ENCODE peak calls at places on chromosomes 1 and 21, in seven cellular contexts. X, P, E, K, H, D and W are unnamed samples.
A peak's percentile ranks its signal among the peaks of the same experiment; 100 is the strongest.

GRCh38 chr1:230145505-230145899 is 78.5 kb downstream of the GALNT2 start:
- DNase-seq in X (no peak), P (no peak), E (no peak), K (no peak), H (no peak), D (no peak), W (no peak)

GRCh38 chr21:37564924-37565529 is 198.5 kb downstream of the DYRK1A start:
- DNase-seq in X (no peak), P (no peak), E (no peak), K (peak; percentile 42), H (no peak), D (no peak), W (no peak)

GRCh38 chr1:150577557-150578277 is 1.7 kb downstream of the MCL1 start:
- DNase-seq in X (no peak), P (no peak), E (no peak), K (no peak), H (no peak), D (no peak), W (no peak)

GRCh38 chr21:41011968-41012367 is 156.0 kb upstream of the BACE2 start:
- DNase-seq in X (no peak), P (peak; percentile 38), E (no peak), K (no peak), H (no peak), D (no peak), W (no peak)

GRCh38 chr1:25774921-25775774 is 24.8 kb upstream of the SELENON start:
- DNase-seq in X (no peak), P (no peak), E (no peak), K (no peak), H (no peak), D (no peak), W (no peak)

GRCh38 chr1:1116701-1117468 is 996 bp upstream of the C1orf159 start:
- DNase-seq in X (no peak), P (no peak), E (no peak), K (peak; percentile 54), H (no peak), D (no peak), W (no peak)

GRCh38 chr21:31293986-31294385 is 50.1 kb downstream of the TIAM1 start:
- DNase-seq in X (no peak), P (no peak), E (no peak), K (no peak), H (peak; percentile 74), D (no peak), W (no peak)

GRCh38 chr1:9289090-9289534 is 3.6 kb upstream of the SPSB1 start:
- DNase-seq in X (peak; percentile 77), P (peak; percentile 62), E (peak; percentile 63), K (peak; percentile 77), H (no peak), D (peak; percentile 68), W (peak; percentile 81)

GRCh38 chr1:224640587-224640986 is 24.5 kb downstream of the CNIH3 start:
- DNase-seq in X (no peak), P (no peak), E (no peak), K (no peak), H (no peak), D (no peak), W (no peak)

GRCh38 chr1:154546264-154547043 is 12.0 kb downstream of the UBE2Q1 start:
- DNase-seq in X (peak; percentile 77), P (peak; percentile 44), E (peak; percentile 58), K (peak; percentile 84), H (no peak), D (no peak), W (peak; percentile 53)

GRCh38 chr1:41486053-41486891 is 1.8 kb upstream of the EDN2 start:
- DNase-seq in X (no peak), P (no peak), E (peak; percentile 45), K (peak; percentile 73), H (no peak), D (no peak), W (no peak)

GRCh38 chr1:161810780-161811179 is 44.7 kb downstream of the ATF6 start:
- DNase-seq in X (no peak), P (no peak), E (no peak), K (no peak), H (no peak), D (no peak), W (no peak)

GRCh38 chr1:204151562-204152309 is at the start of gene ETNK2:
- DNase-seq in X (peak; percentile 69), P (peak; percentile 71), E (peak; percentile 75), K (peak; percentile 84), H (no peak), D (peak; percentile 51), W (peak; percentile 55)

GRCh38 chr1:155873860-155874259 is 14.5 kb downstream of the SYT11 start:
- DNase-seq in X (no peak), P (no peak), E (peak; percentile 32), K (no peak), H (peak; percentile 38), D (no peak), W (no peak)

GRCh38 chr1:212261361-212261929 is 23.8 kb upstream of the PPP2R5A start:
- DNase-seq in X (no peak), P (no peak), E (no peak), K (no peak), H (no peak), D (no peak), W (no peak)

GRCh38 chr1:152049291-152050073 is 12.7 kb upstream of the S100A11 start:
- DNase-seq in X (no peak), P (no peak), E (no peak), K (no peak), H (no peak), D (no peak), W (no peak)

GRCh38 chr1:22471078-22471477 is 19.4 kb downstream of the ZBTB40 start:
- DNase-seq in X (no peak), P (no peak), E (peak; percentile 41), K (no peak), H (peak; percentile 51), D (no peak), W (no peak)

DNA sequence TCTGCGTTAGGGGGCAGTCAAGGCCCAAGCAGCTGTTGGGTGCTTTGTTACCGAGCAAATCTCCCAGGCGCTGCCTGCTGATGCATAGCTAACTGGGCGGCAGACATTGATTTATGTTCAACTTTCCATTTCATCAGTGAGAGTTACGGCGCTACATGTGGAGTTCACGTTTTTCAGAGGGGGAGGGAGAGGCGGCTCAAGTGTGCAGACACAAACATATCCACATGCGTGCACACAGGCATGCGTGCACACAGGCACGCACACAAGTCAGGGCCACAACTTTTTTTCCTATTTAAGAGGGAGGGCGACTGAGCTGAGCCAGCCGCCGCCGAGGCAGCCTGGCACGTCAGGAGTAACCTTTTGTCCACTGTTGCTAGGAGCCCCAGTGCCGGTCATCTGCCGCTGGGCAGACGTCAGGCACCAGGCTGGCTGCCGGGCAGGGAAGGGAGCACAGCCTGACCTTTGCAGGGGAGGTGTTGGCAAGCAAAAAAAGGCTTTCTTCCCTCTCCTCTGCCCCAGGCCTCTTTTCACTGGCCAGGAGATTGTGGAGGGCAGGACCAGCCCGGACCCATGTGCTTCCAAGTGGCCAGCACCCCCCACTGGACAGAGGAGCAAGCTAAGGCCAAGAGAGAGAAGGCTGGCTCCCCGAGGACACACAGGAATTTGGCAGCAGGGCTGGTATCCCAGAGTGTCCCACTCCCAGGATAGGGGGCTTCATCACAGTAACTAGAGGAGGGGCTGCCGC is 73.3 kb downstream of the MRPL37 start:
- DNase-seq in X (no peak), P (peak; percentile 78), E (peak; percentile 85), K (peak; percentile 84), H (no peak), D (no peak), W (peak; percentile 59)
- TF ChIP-seq CTCF in X (no peak), P (peak; percentile 57), E (peak; percentile 24), K (peak; percentile 58), H (peak; percentile 31), D (no peak), W (peak; percentile 68)

GRCh38 chr21:46208761-46209721 is 19.5 kb downstream of the LSS start:
- DNase-seq in X (no peak), P (no peak), E (no peak), K (no peak), H (no peak), D (no peak), W (no peak)

GRCh38 chr21:46211376-46211775 is 17.2 kb downstream of the LSS start:
- DNase-seq in X (no peak), P (no peak), E (no peak), K (no peak), H (no peak), D (no peak), W (no peak)

GRCh38 chr21:46212721-46213484 is 15.7 kb downstream of the LSS start:
- DNase-seq in X (no peak), P (no peak), E (no peak), K (no peak), H (no peak), D (no peak), W (no peak)

GRCh38 chr21:46211786-46212720 is 16.5 kb downstream of the LSS start:
- DNase-seq in X (no peak), P (no peak), E (no peak), K (no peak), H (no peak), D (no peak), W (no peak)

DNA sequence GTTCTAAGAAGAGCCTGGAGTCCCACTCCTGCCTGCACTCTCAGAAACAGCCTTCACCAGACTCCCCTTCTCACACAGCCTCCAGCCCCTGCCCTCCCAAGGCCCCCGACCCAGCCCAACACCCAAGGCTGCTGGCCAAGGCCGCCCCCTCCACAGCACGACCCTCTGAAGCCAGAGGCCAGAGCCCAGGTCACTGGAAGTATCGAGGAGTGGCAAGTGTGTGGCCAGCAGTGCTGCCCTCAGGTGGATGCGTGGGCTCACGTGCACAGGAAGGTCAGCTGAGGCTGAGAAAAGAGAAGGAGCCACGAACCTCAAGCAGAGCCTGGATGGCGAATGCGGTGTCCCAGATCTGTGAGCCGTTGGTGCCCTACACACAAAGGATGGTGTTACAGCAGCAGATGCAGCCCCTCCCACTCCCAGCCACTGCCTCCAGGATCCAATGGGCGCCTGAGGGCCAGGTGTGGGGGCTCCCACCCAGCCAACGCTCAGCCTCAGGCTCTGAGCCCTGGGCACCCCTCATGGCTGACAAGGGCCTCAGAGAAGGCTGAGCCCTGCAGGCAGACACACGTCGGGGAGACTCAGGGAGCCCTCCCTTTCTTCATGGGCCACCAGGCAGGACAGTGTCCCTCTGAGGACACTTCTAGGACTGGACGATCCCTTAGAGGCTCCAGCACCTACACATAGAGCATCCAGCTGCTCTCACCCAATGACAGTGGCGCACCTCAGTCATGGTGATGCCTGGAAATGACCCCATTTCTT is 18.0 kb downstream of the LSS start:
- DNase-seq in X (no peak), P (no peak), E (no peak), K (peak; percentile 19), H (no peak), D (no peak), W (no peak)
- TF ChIP-seq CTCF in X (no peak), P (no peak), E (no peak), K (peak; percentile 26), H (no peak), D (no peak), W (no peak)

GRCh38 chr21:44932366-44933181 is 7.3 kb upstream of the SLX9 start:
- DNase-seq in X (peak; percentile 66), P (peak; percentile 49), E (no peak), K (peak; percentile 66), H (no peak), D (no peak), W (peak; percentile 33)
- TF ChIP-seq CTCF in X (no peak), P (peak; percentile 49), E (no peak), K (peak; percentile 57), H (peak; percentile 55), D (peak; percentile 76), W (peak; percentile 47)

DNA sequence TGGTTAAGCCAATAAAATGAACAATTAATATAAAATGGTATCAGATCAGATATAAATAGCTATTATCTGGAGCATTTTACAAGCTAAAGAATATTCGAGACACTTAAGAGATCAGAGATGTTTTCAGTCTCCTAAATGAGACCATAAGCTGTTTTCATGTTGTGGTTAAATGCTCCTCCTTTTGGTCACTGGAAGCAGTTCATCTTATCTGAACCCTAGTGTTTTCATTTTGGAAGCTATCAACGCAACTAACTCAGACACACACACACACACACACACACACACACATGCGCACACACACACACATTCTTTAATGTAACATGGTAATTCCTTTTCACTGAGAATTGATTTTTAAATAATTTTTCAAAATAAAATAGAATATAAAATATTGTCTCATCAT is 10.0 kb upstream of the LRRC8C start:
- DNase-seq in X (no peak), P (no peak), E (no peak), K (no peak), H (no peak), D (no peak), W (no peak)
- TF ChIP-seq CTCF in X (no peak), P (no peak), E (no peak), K (peak; percentile 18), H (peak; percentile 26), D (no peak), W (no peak)